ENCODE peak calls at places on chromosomes 6 and 20, in four cellular contexts. F is HepG2, P is H1, U is GM12878. L is an unnamed sample.

GRCh38 chr6:111503194-111503593 is 20.2 kb upstream of the REV3L start:
- DNase-seq in F (no peak), P (no peak), U (no peak), L (peak)

GRCh38 chr6:23956988-23957387 is 169.0 kb upstream of the NRSN1 start:
- DNase-seq in F (no peak), P (no peak), U (no peak), L (no peak)

GRCh38 chr6:90611996-90612690 is 25.3 kb upstream of the MAP3K7 start:
- DNase-seq in F (no peak), P (peak), U (no peak), L (peak)

GRCh38 chr20:20603339-20603990 is 109.0 kb downstream of the RALGAPA2 start:
- DNase-seq in F (no peak), P (no peak), U (peak), L (no peak)

GRCh38 chr20:22974354-22974753 is 60.8 kb upstream of the SSTR4 start:
- DNase-seq in F (peak), P (peak), U (no peak), L (no peak)

GRCh38 chr6:88361298-88361697 is 195.2 kb upstream of the CNR1 start:
- DNase-seq in F (no peak), P (no peak), U (no peak), L (no peak)

GRCh38 chr6:100466410-100467143 is 1.9 kb upstream of the SIM1 start:
- DNase-seq in F (peak), P (no peak), U (no peak), L (no peak)

GRCh38 chr20:34452281-34452982 is 63.8 kb upstream of the DYNLRB1 start:
- DNase-seq in F (no peak), P (no peak), U (no peak), L (peak)

GRCh38 chr6:159060107-159060506 is 15.3 kb upstream of the TAGAP start:
- DNase-seq in F (no peak), P (no peak), U (no peak), L (no peak)

GRCh38 chr6:15417811-15418210 is 171.9 kb downstream of the JARID2 start:
- DNase-seq in F (no peak), P (no peak), U (no peak), L (no peak)

GRCh38 chr6:100996409-100996808 is 115.3 kb upstream of the ASCC3 start:
- DNase-seq in F (no peak), P (no peak), U (no peak), L (no peak)

GRCh38 chr6:45491048-45491447 is 113.3 kb upstream of the SUPT3H start:
- DNase-seq in F (no peak), P (no peak), U (no peak), L (no peak)

GRCh38 chr6:166546653-166547052 is 39.8 kb downstream of the RAMACL start:
- DNase-seq in F (no peak), P (no peak), U (no peak), L (no peak)

GRCh38 chr6:139250296-139251274 is 41.2 kb downstream of the TXLNB start:
- DNase-seq in F (peak), P (peak), U (no peak), L (peak)

GRCh38 chr6:167465497-167465896 is 140.6 kb downstream of the TTLL2 start:
- DNase-seq in F (no peak), P (no peak), U (no peak), L (no peak)

GRCh38 chr6:148495029-148495428 is 152.4 kb downstream of the SASH1 start:
- DNase-seq in F (no peak), P (no peak), U (no peak), L (no peak)

GRCh38 chr20:14807224-14807623 is 469.8 kb upstream of the FLRT3 start:
- DNase-seq in F (no peak), P (no peak), U (no peak), L (no peak)

GRCh38 chr20:31740208-31740607 is 1.1 kb downstream of the TPX2 start:
- DNase-seq in F (no peak), P (no peak), U (no peak), L (peak)

GRCh38 chr6:119938752-119939151 is 589.2 kb upstream of the MAN1A1 start:
- DNase-seq in F (no peak), P (no peak), U (no peak), L (no peak)

GRCh38 chr6:119942078-119942752 is 592.7 kb upstream of the MAN1A1 start:
- DNase-seq in F (no peak), P (no peak), U (no peak), L (no peak)
- TF ChIP-seq TCF12 in F (no peak), P (no peak), U (no peak), L (no peak)

DNA sequence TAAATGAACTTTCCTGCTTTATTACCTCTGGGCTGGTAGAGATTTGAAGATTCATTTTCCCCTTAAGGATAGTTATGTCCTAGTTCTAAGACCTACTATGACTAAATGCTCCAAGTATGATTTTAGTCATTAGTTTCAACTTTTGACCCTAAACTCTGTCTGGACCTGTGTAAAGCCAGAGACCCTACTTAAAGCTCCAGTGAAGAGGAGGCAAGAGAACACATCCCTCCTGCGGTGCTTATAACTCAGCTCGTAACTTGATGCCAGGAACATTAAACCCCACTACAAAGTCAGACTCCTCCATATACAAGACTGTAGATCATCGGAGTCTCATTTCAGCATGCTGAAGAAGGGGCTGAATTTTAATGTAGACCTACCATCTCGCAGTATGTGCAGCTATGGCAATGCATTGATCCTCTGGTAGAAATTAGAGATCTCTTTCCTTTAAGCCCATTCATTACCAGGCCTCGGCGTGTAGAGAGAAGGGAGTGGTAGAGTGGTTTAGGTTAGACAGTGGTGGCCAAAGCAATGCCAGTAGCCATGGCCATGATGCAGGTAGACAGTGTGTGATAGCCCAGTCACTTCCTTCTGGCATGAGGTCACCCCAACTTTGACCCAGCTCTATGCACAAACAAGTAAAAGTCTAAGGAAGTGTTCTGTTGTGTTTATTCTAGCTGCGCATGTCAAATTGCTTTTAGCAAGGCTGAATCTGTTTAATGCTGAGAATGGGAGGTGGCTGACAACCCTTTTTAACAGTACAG is 34.8 kb upstream of the MYB start:
- DNase-seq in F (no peak), P (no peak), U (no peak), L (no peak)
- TF ChIP-seq TCF12 in F (no peak), P (no peak), U (no peak), L (no peak)

GRCh38 chr20:62426678-62427077 is 661 bp downstream of the RBBP8NL start:
- DNase-seq in F (no peak), P (peak), U (no peak), L (no peak)
- TF ChIP-seq TCF12 in F (no peak), P (no peak), U (no peak), L (no peak)

GRCh38 chr20:50129662-50130345 is 16.9 kb upstream of the UBE2V1 start:
- DNase-seq in F (no peak), P (no peak), U (no peak), L (peak)
- TF ChIP-seq TCF12 in F (no peak), P (no peak), U (no peak), L (no peak)

GRCh38 chr20:51628533-51629398 is 86.2 kb upstream of the NFATC2 start:
- DNase-seq in F (peak), P (no peak), U (no peak), L (no peak)
- TF ChIP-seq TCF12 in F (no peak), P (no peak), U (no peak), L (no peak)